ENCODE peak calls at places on chromosome 2, in five cellular contexts. Y is A549, C is upper lobe of left lung, L is ovary, E is HepG2. J is an unnamed sample.
A peak's percentile ranks its signal among the peaks of the same experiment; 100 is the strongest.

GRCh38 chr2:164847966-164848365 is 6.3 kb upstream of the COBLL1 start:
- DNase-seq in E (no peak), C (no peak), Y (no peak), L (no peak), J (no peak)

GRCh38 chr2:30584116-30584515 is 137.1 kb downstream of the LCLAT1 start:
- DNase-seq in Y (no peak), C (no peak), L (no peak), E (no peak), J (no peak)

GRCh38 chr2:236731767-236732580 is 162.3 kb downstream of the ACKR3 start:
- DNase-seq in E (no peak), L (peak; percentile 70), C (peak; percentile 55), Y (peak; percentile 10), J (peak; percentile 92)

GRCh38 chr2:60998628-60999545 is 18.6 kb upstream of the PEX13 start:
- DNase-seq in Y (peak; percentile 46), L (no peak), C (no peak), E (peak; percentile 62), J (no peak)

GRCh38 chr2:18484625-18485024 is 75.8 kb downstream of the RDH14 start:
- DNase-seq in C (no peak), E (no peak), Y (no peak), L (no peak), J (no peak)

GRCh38 chr2:217429981-217430500 is 570.2 kb upstream of the TNP1 start:
- DNase-seq in C (no peak), L (no peak), Y (no peak), E (no peak), J (no peak)

GRCh38 chr2:78147466-78147865 is 625.3 kb upstream of the LRRTM4 start:
- DNase-seq in L (no peak), Y (no peak), E (no peak), C (no peak), J (no peak)

GRCh38 chr2:180374502-180375281 is 367.6 kb upstream of the CWC22 start:
- DNase-seq in Y (no peak), L (no peak), C (no peak), E (no peak), J (no peak)

GRCh38 chr2:192124576-192124975 is 70.2 kb downstream of the TMEFF2 start:
- DNase-seq in E (no peak), Y (no peak), C (no peak), L (no peak), J (no peak)

DNA sequence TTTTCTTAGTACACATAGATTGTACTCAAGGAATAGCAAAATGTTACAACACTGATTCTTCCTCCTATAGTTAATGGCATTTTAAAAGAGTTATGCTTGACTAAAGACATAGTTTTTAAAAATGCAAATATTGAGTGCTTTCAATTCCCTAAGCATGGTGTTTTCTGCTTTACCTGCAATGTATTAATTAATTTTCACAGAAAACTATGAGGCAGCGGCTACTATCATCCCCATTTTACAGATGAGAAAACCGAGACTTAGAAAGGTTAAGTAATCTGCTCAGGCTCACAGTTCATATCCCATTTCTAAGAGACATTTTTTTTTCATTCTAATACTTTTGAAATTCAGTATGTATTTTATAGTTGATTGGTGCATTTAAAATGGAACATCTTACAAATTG is 38.0 kb downstream of the BMP10 start:
- DNase-seq in Y (no peak), L (no peak), E (no peak), C (no peak), J (no peak)
- H3K4me3 ChIP-seq in Y (no peak overlapping the region), L (no peak overlapping the region), E (no peak overlapping the region), C (no peak overlapping the region), J (no peak overlapping the region)

GRCh38 chr2:101989740-101990460 is 1.9 kb upstream of the IL1R2 start:
- DNase-seq in C (peak; percentile 62), Y (no peak), L (no peak), E (no peak), J (no peak)
- TF ChIP-seq EP300 in C (peak; percentile 85), Y (no peak), L (no peak), E (no peak), J (no peak)

GRCh38 chr2:201118121-201118956 is 2.4 kb downstream of the CFLAR start:
- DNase-seq in Y (peak; percentile 66), L (peak; percentile 85), C (peak; percentile 92), E (peak; percentile 88), J (peak; percentile 91)

GRCh38 chr2:201114350-201114749 is 1.6 kb upstream of the CFLAR start:
- DNase-seq in Y (no peak), E (no peak), C (no peak), L (no peak), J (no peak)

GRCh38 chr2:201114846-201115245 is 1.1 kb upstream of the CFLAR start:
- DNase-seq in E (no peak), L (no peak), Y (no peak), C (no peak), J (no peak)

GRCh38 chr2:201116959-201117734 is 1.2 kb downstream of the CFLAR start:
- DNase-seq in C (peak; percentile 82), E (peak; percentile 84), Y (peak; percentile 49), L (peak; percentile 83), J (peak; percentile 76)

DNA sequence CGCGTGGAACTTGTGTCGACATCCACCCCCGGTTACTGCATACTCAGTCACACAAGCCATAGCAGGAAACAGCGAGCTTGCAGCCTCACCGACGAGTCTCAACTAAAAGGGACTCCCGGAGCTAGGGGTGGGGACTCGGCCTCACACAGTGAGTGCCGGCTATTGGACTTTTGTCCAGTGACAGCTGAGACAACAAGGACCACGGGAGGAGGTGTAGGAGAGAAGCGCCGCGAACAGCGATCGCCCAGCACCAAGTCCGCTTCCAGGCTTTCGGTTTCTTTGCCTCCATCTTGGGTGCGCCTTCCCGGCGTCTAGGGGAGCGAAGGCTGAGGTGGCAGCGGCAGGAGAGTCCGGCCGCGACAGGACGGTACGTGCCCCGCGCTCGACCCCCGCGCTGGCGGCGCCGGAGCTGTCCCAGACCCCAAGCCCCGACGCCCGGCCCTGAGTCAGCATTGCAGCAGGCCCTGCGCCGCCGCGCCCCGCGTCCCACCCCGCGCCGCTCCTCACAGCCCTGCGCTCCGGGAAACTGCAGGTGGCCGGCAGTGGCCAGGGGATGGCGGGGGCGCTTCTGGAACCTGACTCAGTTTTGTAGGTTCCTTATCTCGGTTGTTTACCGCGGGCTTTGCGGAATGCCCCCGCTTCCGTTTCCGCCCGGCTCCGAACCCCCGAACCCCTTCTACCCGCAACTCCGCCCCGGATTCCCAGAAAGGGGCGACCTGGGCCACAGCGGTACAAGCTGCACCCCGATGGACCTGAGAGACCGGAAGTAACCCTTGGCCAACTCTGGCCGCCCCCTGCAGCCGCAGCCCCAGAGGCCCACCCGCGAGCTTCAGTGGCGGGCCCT is at the start of gene CFLAR:
- DNase-seq in Y (peak; percentile 51), E (peak; percentile 94), L (peak; percentile 75), C (peak; percentile 84), J (peak; percentile 71)
- TF ChIP-seq POLR2A in Y (peak; percentile 43), E (peak; percentile 91), L (peak; percentile 63), C (peak; percentile 85), J (no peak)

GRCh38 chr2:153403937-153404336 is 74.6 kb downstream of the RPRM start:
- DNase-seq in Y (no peak), L (no peak), C (no peak), E (no peak), J (no peak)
- H3K4me3 ChIP-seq in Y (no peak overlapping the region), L (no peak overlapping the region), C (no peak overlapping the region), E (no peak overlapping the region), J (no peak overlapping the region)

GRCh38 chr2:65261676-65262075 is 34.0 kb downstream of the ACTR2 start:
- DNase-seq in Y (no peak), L (no peak), E (no peak), C (no peak), J (no peak)
- TF ChIP-seq EP300 in Y (no peak), L (no peak), E (no peak), C (no peak), J (no peak)

DNA sequence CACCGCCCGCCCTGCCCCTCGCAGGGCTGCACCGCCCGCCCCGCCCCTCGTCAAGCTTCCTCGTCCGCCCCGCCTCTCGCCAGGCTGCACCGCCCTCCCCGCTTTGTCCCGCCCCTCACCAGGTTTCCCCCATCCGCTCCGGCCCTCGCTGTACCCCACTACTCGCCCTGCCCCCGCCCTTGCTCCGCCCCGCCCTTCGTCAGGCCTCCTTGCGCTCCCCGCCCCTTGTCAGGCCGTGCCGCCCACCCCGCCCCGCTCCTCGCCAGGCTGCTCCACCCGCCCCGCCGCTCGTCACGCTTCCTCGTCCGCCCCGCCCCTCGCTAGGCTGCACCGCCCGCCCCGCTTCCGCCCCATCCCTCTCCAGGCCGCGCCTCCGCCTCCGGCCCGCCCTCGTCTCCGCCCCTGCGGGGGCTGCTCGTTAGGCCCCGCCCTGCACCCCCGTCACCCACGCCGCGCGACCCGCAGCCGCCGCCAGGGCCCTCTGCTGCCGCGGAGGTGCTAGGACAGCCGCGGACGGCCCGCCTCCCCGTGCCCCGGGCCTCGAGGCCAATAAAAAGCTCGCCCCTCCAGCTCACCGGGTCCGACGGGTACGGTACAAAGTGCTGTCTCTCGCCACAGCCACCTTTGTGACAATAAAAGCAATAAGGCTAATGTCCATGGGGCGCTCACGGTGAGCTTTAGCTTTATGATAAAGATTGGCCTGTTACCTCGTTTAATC is 574 bp upstream of the DNPEP start:
- DNase-seq in C (peak; percentile 98), E (peak; percentile 87), Y (peak; percentile 76), L (peak; percentile 99), J (peak; percentile 95)
- TF ChIP-seq POLR2A in C (no peak), E (peak; percentile 68), Y (no peak), L (peak; percentile 21), J (no peak)

J was measured in tibial nerve.